ENCODE peak calls at places on chromosome X, in eight cellular contexts. One of them, this sample, is unnamed.

GRCh38 chrX:11541510-11541909 is 124.2 kb downstream of the ARHGAP6 start:
- DNase-seq in heart right ventricle: no peak
- DNase-seq in lower lobe of right lung: no peak
- DNase-seq in left ventricle myocardium inferior: no peak
- DNase-seq in IMR-90: no peak
- DNase-seq in pancreas: no peak
- DNase-seq in hepatocyte: no peak
- DNase-seq in sigmoid colon: no peak
- DNase-seq in this sample: peak; percentile 44

GRCh38 chrX:8607326-8607725 is 124.6 kb downstream of the ANOS1 start:
- DNase-seq in heart right ventricle: no peak
- DNase-seq in lower lobe of right lung: no peak
- DNase-seq in left ventricle myocardium inferior: no peak
- DNase-seq in IMR-90: no peak
- DNase-seq in pancreas: no peak
- DNase-seq in hepatocyte: no peak
- DNase-seq in sigmoid colon: no peak
- DNase-seq in this sample: peak; percentile 67

GRCh38 chrX:40552768-40553167 is 28.0 kb upstream of the ATP6AP2 start:
- DNase-seq in heart right ventricle: no peak
- DNase-seq in lower lobe of right lung: no peak
- DNase-seq in left ventricle myocardium inferior: no peak
- DNase-seq in IMR-90: peak; percentile 9
- DNase-seq in pancreas: no peak
- DNase-seq in hepatocyte: no peak
- DNase-seq in sigmoid colon: no peak
- DNase-seq in this sample: peak; percentile 10

GRCh38 chrX:68932611-68933010 is 103.8 kb downstream of the EFNB1 start:
- DNase-seq in heart right ventricle: no peak
- DNase-seq in lower lobe of right lung: no peak
- DNase-seq in left ventricle myocardium inferior: peak; percentile 18
- DNase-seq in IMR-90: no peak
- DNase-seq in pancreas: no peak
- DNase-seq in hepatocyte: no peak
- DNase-seq in sigmoid colon: peak; percentile 11
- DNase-seq in this sample: no peak

GRCh38 chrX:56788717-56789122 is 59.7 kb downstream of the NBDY start:
- DNase-seq in heart right ventricle: no peak
- DNase-seq in lower lobe of right lung: no peak
- DNase-seq in left ventricle myocardium inferior: no peak
- DNase-seq in IMR-90: peak; percentile 47
- DNase-seq in pancreas: no peak
- DNase-seq in hepatocyte: no peak
- DNase-seq in sigmoid colon: peak; percentile 71
- DNase-seq in this sample: no peak

GRCh38 chrX:154458116-154458953 is at the start of gene PLXNA3:
- DNase-seq in heart right ventricle: peak; percentile 54
- DNase-seq in lower lobe of right lung: peak; percentile 60
- DNase-seq in left ventricle myocardium inferior: peak; percentile 54
- DNase-seq in IMR-90: no peak
- DNase-seq in pancreas: no peak
- DNase-seq in hepatocyte: peak; percentile 74
- DNase-seq in sigmoid colon: no peak
- DNase-seq in this sample: peak; percentile 50

GRCh38 chrX:16023790-16024734 is 99.3 kb upstream of the GRPR start:
- DNase-seq in heart right ventricle: no peak
- DNase-seq in lower lobe of right lung: no peak
- DNase-seq in left ventricle myocardium inferior: no peak
- DNase-seq in IMR-90: peak; percentile 58
- DNase-seq in pancreas: no peak
- DNase-seq in hepatocyte: no peak
- DNase-seq in sigmoid colon: no peak
- DNase-seq in this sample: peak; percentile 24

GRCh38 chrX:19799319-19800182 is 87.8 kb downstream of the SH3KBP1 start:
- DNase-seq in heart right ventricle: no peak
- DNase-seq in lower lobe of right lung: no peak
- DNase-seq in left ventricle myocardium inferior: no peak
- DNase-seq in IMR-90: peak; percentile 31
- DNase-seq in pancreas: no peak
- DNase-seq in hepatocyte: no peak
- DNase-seq in sigmoid colon: no peak
- DNase-seq in this sample: no peak

GRCh38 chrX:13747836-13748235 is 13.3 kb downstream of the OFD1 start:
- DNase-seq in heart right ventricle: no peak
- DNase-seq in lower lobe of right lung: no peak
- DNase-seq in left ventricle myocardium inferior: peak; percentile 18
- DNase-seq in IMR-90: peak; percentile 76
- DNase-seq in pancreas: no peak
- DNase-seq in hepatocyte: peak; percentile 44
- DNase-seq in sigmoid colon: no peak
- DNase-seq in this sample: peak; percentile 60

GRCh38 chrX:140918398-140919043 is 83.9 kb upstream of the SPANXB1 start:
- DNase-seq in heart right ventricle: no peak
- DNase-seq in lower lobe of right lung: no peak
- DNase-seq in left ventricle myocardium inferior: no peak
- DNase-seq in IMR-90: peak; percentile 54
- DNase-seq in pancreas: no peak
- DNase-seq in hepatocyte: peak; percentile 67
- DNase-seq in sigmoid colon: no peak
- DNase-seq in this sample: peak; percentile 82

GRCh38 chrX:103276581-103277002 is at the start of gene TCEAL5:
- DNase-seq in heart right ventricle: no peak
- DNase-seq in lower lobe of right lung: no peak
- DNase-seq in left ventricle myocardium inferior: no peak
- DNase-seq in IMR-90: no peak
- DNase-seq in pancreas: no peak
- DNase-seq in hepatocyte: no peak
- DNase-seq in sigmoid colon: no peak
- DNase-seq in this sample: no peak

GRCh38 chrX:68746988-68747387 is 81.8 kb upstream of the EFNB1 start:
- DNase-seq in heart right ventricle: no peak
- DNase-seq in lower lobe of right lung: no peak
- DNase-seq in left ventricle myocardium inferior: no peak
- DNase-seq in IMR-90: no peak
- DNase-seq in pancreas: no peak
- DNase-seq in hepatocyte: no peak
- DNase-seq in sigmoid colon: peak; percentile 21
- DNase-seq in this sample: no peak

GRCh38 chrX:70478521-70478920 is 33.9 kb downstream of the DLG3 start:
- DNase-seq in heart right ventricle: no peak
- DNase-seq in lower lobe of right lung: no peak
- DNase-seq in left ventricle myocardium inferior: no peak
- DNase-seq in IMR-90: no peak
- DNase-seq in pancreas: no peak
- DNase-seq in hepatocyte: no peak
- DNase-seq in sigmoid colon: no peak
- DNase-seq in this sample: no peak

GRCh38 chrX:12948495-12948894 is 26.4 kb upstream of the TMSB4X start:
- DNase-seq in heart right ventricle: no peak
- DNase-seq in lower lobe of right lung: no peak
- DNase-seq in left ventricle myocardium inferior: no peak
- DNase-seq in IMR-90: no peak
- DNase-seq in pancreas: no peak
- DNase-seq in hepatocyte: no peak
- DNase-seq in sigmoid colon: no peak
- DNase-seq in this sample: no peak

GRCh38 chrX:69128573-69128972 is 36.7 kb downstream of the PJA1 start:
- DNase-seq in heart right ventricle: peak; percentile 38
- DNase-seq in lower lobe of right lung: peak; percentile 45
- DNase-seq in left ventricle myocardium inferior: no peak
- DNase-seq in IMR-90: no peak
- DNase-seq in pancreas: no peak
- DNase-seq in hepatocyte: no peak
- DNase-seq in sigmoid colon: no peak
- DNase-seq in this sample: peak; percentile 46

GRCh38 chrX:78387364-78387763 is 60.0 kb upstream of the CYSLTR1 start:
- DNase-seq in heart right ventricle: no peak
- DNase-seq in lower lobe of right lung: no peak
- DNase-seq in left ventricle myocardium inferior: no peak
- DNase-seq in IMR-90: no peak
- DNase-seq in pancreas: no peak
- DNase-seq in hepatocyte: no peak
- DNase-seq in sigmoid colon: no peak
- DNase-seq in this sample: no peak

GRCh38 chrX:134158821-134159512 is 78.0 kb upstream of the CCDC160 start:
- DNase-seq in heart right ventricle: no peak
- DNase-seq in lower lobe of right lung: no peak
- DNase-seq in left ventricle myocardium inferior: no peak
- DNase-seq in IMR-90: no peak
- DNase-seq in pancreas: no peak
- DNase-seq in hepatocyte: no peak
- DNase-seq in sigmoid colon: no peak
- DNase-seq in this sample: no peak

GRCh38 chrX:12767856-12768255 is 23.4 kb upstream of the PRPS2 start:
- DNase-seq in heart right ventricle: no peak
- DNase-seq in lower lobe of right lung: no peak
- DNase-seq in left ventricle myocardium inferior: no peak
- DNase-seq in IMR-90: no peak
- DNase-seq in pancreas: no peak
- DNase-seq in hepatocyte: no peak
- DNase-seq in sigmoid colon: no peak
- DNase-seq in this sample: no peak

GRCh38 chrX:119398974-119399771 is at the start of gene SLC25A43:
- DNase-seq in heart right ventricle: peak; percentile 44
- DNase-seq in lower lobe of right lung: peak; percentile 66
- DNase-seq in left ventricle myocardium inferior: peak; percentile 31
- DNase-seq in IMR-90: no peak
- DNase-seq in pancreas: peak; percentile 29
- DNase-seq in hepatocyte: peak; percentile 52
- DNase-seq in sigmoid colon: peak; percentile 76
- DNase-seq in this sample: peak; percentile 51

GRCh38 chrX:10176121-10177003 is 19.6 kb downstream of the CLCN4 start:
- DNase-seq in heart right ventricle: no peak
- DNase-seq in lower lobe of right lung: no peak
- DNase-seq in left ventricle myocardium inferior: no peak
- DNase-seq in IMR-90: no peak
- DNase-seq in pancreas: no peak
- DNase-seq in hepatocyte: no peak
- DNase-seq in sigmoid colon: no peak
- DNase-seq in this sample: no peak

GRCh38 chrX:10173331-10173900 is 16.6 kb downstream of the CLCN4 start:
- DNase-seq in heart right ventricle: no peak
- DNase-seq in lower lobe of right lung: no peak
- DNase-seq in left ventricle myocardium inferior: no peak
- DNase-seq in IMR-90: peak; percentile 89
- DNase-seq in pancreas: peak; percentile 53
- DNase-seq in hepatocyte: peak; percentile 82
- DNase-seq in sigmoid colon: peak; percentile 85
- DNase-seq in this sample: peak; percentile 60

GRCh38 chrX:10175317-10175871 is 18.6 kb downstream of the CLCN4 start:
- DNase-seq in heart right ventricle: no peak
- DNase-seq in lower lobe of right lung: no peak
- DNase-seq in left ventricle myocardium inferior: no peak
- DNase-seq in IMR-90: peak; percentile 77
- DNase-seq in pancreas: no peak
- DNase-seq in hepatocyte: peak; percentile 41
- DNase-seq in sigmoid colon: peak; percentile 74
- DNase-seq in this sample: peak; percentile 68

GRCh38 chrX:10174051-10174450 is 17.3 kb downstream of the CLCN4 start:
- DNase-seq in heart right ventricle: no peak
- DNase-seq in lower lobe of right lung: no peak
- DNase-seq in left ventricle myocardium inferior: no peak
- DNase-seq in IMR-90: no peak
- DNase-seq in pancreas: no peak
- DNase-seq in hepatocyte: no peak
- DNase-seq in sigmoid colon: no peak
- DNase-seq in this sample: no peak

DNA sequence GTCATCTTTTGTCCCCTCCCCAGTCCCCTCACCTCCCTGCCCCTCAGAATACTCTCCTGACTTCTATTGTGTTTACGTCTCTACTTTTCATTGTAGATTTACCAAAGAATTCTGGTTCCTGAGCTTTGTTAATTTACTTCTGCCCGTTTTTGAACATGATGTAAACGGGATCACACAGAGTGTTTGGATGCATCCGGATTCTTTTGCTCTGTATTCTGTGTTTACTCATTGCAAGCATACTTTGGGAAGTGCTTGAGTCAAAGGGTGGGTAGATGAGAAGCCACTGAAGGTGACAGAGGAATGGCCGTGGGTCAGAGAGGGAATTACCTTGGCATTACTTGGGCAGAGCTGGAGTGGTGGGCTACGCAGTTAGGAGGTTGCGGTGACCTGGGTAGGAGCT is 18.0 kb downstream of the CLCN4 start:
- DNase-seq in heart right ventricle: no peak
- DNase-seq in lower lobe of right lung: no peak
- DNase-seq in left ventricle myocardium inferior: no peak
- DNase-seq in IMR-90: peak; percentile 38
- DNase-seq in pancreas: no peak
- DNase-seq in hepatocyte: no peak
- DNase-seq in sigmoid colon: no peak
- DNase-seq in this sample: no peak
- H3K27ac ChIP-seq in heart right ventricle: no peak overlapping the region
- H3K27ac ChIP-seq in lower lobe of right lung: no peak overlapping the region
- H3K27ac ChIP-seq in left ventricle myocardium inferior: no peak overlapping the region
- H3K27ac ChIP-seq in IMR-90: peak overlapping the region; percentile 25
- H3K27ac ChIP-seq in pancreas: no peak overlapping the region
- H3K27ac ChIP-seq in hepatocyte: peak overlapping the region; percentile 47
- H3K27ac ChIP-seq in sigmoid colon: peak overlapping the region; percentile 64
- H3K27ac ChIP-seq in this sample: no peak overlapping the region

GRCh38 chrX:110116066-110116465 is 113.2 kb downstream of the TMEM164 start:
- DNase-seq in heart right ventricle: no peak
- DNase-seq in lower lobe of right lung: no peak
- DNase-seq in left ventricle myocardium inferior: no peak
- DNase-seq in IMR-90: no peak
- DNase-seq in pancreas: no peak
- DNase-seq in hepatocyte: peak; percentile 8
- DNase-seq in sigmoid colon: no peak
- DNase-seq in this sample: no peak
- H3K27me3 ChIP-seq in heart right ventricle: no peaks in the 10 kb centered on the region
- H3K27me3 ChIP-seq in lower lobe of right lung: no peaks in the 10 kb centered on the region
- H3K27me3 ChIP-seq in left ventricle myocardium inferior: no peaks in the 10 kb centered on the region
- H3K27me3 ChIP-seq in IMR-90: peaks cover 2% of the 10 kb centered on the region
- H3K27me3 ChIP-seq in pancreas: no peaks in the 10 kb centered on the region
- H3K27me3 ChIP-seq in hepatocyte: no peaks in the 10 kb centered on the region
- H3K27me3 ChIP-seq in sigmoid colon: no peaks in the 10 kb centered on the region
- H3K27me3 ChIP-seq in this sample: no peaks in the 10 kb centered on the region

GRCh38 chrX:147876849-147877646 is 34.7 kb upstream of the FMR1 start:
- DNase-seq in heart right ventricle: no peak
- DNase-seq in lower lobe of right lung: no peak
- DNase-seq in left ventricle myocardium inferior: no peak
- DNase-seq in IMR-90: no peak
- DNase-seq in pancreas: no peak
- DNase-seq in hepatocyte: no peak
- DNase-seq in sigmoid colon: no peak
- DNase-seq in this sample: no peak
- TF ChIP-seq CTCF in heart right ventricle: no peak
- TF ChIP-seq CTCF in lower lobe of right lung: no peak
- TF ChIP-seq CTCF in left ventricle myocardium inferior: no peak
- TF ChIP-seq CTCF in IMR-90: no peak
- TF ChIP-seq CTCF in pancreas: no peak
- TF ChIP-seq CTCF in hepatocyte: no peak
- TF ChIP-seq CTCF in sigmoid colon: no peak
- TF ChIP-seq CTCF in this sample: no peak

DNA sequence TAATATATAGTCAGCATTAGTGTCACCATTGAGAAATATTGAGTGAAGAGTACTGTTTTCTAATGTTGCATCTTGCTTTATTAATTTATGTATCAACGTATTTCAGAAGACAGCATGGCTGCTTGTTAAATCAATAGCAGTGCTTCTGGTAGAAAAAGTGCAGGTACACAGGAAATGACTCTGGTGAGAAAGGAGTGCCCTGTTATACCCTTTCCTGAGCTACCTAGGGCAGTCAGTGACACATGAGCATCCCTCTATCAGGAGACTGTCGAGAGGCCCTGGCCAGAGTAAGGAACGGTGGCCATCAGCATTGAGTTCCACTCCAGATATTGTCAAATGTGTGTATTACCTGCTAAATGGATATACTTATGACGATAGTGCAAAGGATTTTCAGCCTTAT is 42.1 kb downstream of the SCML1 start:
- DNase-seq in heart right ventricle: no peak
- DNase-seq in lower lobe of right lung: no peak
- DNase-seq in left ventricle myocardium inferior: no peak
- DNase-seq in IMR-90: no peak
- DNase-seq in pancreas: no peak
- DNase-seq in hepatocyte: no peak
- DNase-seq in sigmoid colon: no peak
- DNase-seq in this sample: no peak
- H3K27ac ChIP-seq in heart right ventricle: no peak overlapping the region
- H3K27ac ChIP-seq in lower lobe of right lung: no peak overlapping the region
- H3K27ac ChIP-seq in left ventricle myocardium inferior: no peak overlapping the region
- H3K27ac ChIP-seq in IMR-90: no peak overlapping the region
- H3K27ac ChIP-seq in pancreas: no peak overlapping the region
- H3K27ac ChIP-seq in hepatocyte: no peak overlapping the region
- H3K27ac ChIP-seq in sigmoid colon: no peak overlapping the region
- H3K27ac ChIP-seq in this sample: no peak overlapping the region

This sample was measured in cardiac muscle cell.